ENCODE peak calls at places on chromosomes 12 and 14, in six cellular contexts. R is IMR-90, I is astrocyte, N is kidney, M is endothelial cell of umbilical vein, A is fibroblast of lung. L is an unnamed sample. For H3K4me1 and H3K9me3, the result is how much of the 10 kb centered on the place peaks cover.

GRCh38 chr12:3168775-3169221 is 91.6 kb downstream of the TSPAN9 start:
- DNase-seq in R (peak), I (peak), N (peak), M (no peak), A (peak), L (no peak)

GRCh38 chr14:36503771-36504741 is 16.0 kb downstream of the NKX2-1 start:
- DNase-seq in R (no peak), I (no peak), N (peak), M (no peak), A (no peak), L (peak)

GRCh38 chr14:43894534-43894933 is 612.5 kb downstream of the FSCB start:
- DNase-seq in R (peak), I (no peak), N (no peak), M (no peak), A (peak), L (peak)

GRCh38 chr12:38163442-38163801 is 153.2 kb upstream of the ALG10B start:
- DNase-seq in R (no peak), I (no peak), N (peak), M (no peak), A (no peak), L (no peak)

GRCh38 chr12:112855375-112855774 is 51.4 kb upstream of the OAS1 start:
- DNase-seq in R (no peak), I (no peak), N (no peak), M (no peak), A (no peak), L (peak)

GRCh38 chr12:83092101-83092500 is 405.4 kb downstream of the TMTC2 start:
- DNase-seq in R (no peak), I (no peak), N (no peak), M (no peak), A (no peak), L (peak)

GRCh38 chr14:74401504-74402241 is 24.3 kb downstream of the SYNDIG1L start:
- DNase-seq in R (no peak), I (no peak), N (peak), M (no peak), A (no peak), L (peak)

GRCh38 chr14:87170179-87170578 is 822.8 kb downstream of the GALC start:
- DNase-seq in R (no peak), I (no peak), N (no peak), M (no peak), A (no peak), L (peak)

GRCh38 chr14:58882577-58883018 is 244.8 kb downstream of the DACT1 start:
- DNase-seq in R (peak), I (peak), N (no peak), M (no peak), A (peak), L (no peak)

GRCh38 chr12:92854344-92854743 is 74.8 kb downstream of the EEA1 start:
- DNase-seq in R (no peak), I (no peak), N (no peak), M (no peak), A (no peak), L (no peak)

GRCh38 chr12:110449799-110450497 is at the start of gene ARPC3:
- DNase-seq in R (peak), I (peak), N (peak), M (peak), A (peak), L (peak)
- H3K4me1 ChIP-seq in R (under half), I (under half), N (under half), M (under half), A (under half), L (under half)

DNA sequence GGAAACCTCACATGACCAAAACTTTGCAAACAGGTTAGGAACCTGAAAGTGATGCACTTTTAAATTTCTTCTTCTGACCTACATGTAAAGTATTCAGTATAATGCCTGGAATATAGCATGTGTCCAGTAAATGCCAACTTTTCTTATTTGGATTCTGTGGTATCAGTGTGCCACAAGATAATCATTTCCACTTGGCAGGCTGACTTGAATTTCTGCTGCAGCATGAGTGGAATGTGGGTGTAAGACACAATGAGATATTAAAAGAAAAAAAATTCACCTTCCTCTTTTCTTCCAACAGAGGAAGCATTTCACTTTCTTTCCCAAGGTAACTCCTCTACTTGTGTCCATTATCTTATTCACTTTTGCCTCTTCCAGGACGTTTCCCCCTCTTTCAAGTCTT is 141.9 kb upstream of the PRKD1 start:
- DNase-seq in R (no peak), I (peak), N (no peak), M (no peak), A (no peak), L (no peak)
- H3K9me3 ChIP-seq in R (under half), I (under half), N (under half), M (under half), A (under half), L (under half)

DNA sequence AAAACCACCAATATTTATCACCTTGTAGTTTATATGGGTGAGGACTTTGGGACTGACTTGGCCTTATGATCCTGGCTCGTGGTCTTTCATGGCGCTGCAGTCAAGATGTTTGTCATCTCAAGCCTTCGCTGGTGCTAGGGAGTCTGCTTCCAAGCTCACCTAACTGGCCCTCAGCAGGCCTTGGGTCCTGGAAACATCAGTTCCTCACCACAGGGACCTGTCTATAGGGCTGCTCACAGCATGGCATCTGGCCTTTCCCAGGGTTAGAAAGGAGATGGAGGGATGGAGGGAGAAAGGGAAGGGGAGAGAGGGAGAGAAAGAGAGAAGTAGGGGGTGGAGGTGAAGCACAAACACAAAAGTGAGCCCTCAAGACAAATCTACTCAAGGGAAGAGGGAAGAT is 31.7 kb downstream of the VCPKMT start:
- DNase-seq in R (no peak), I (no peak), N (no peak), M (no peak), A (no peak), L (no peak)
- H3K9ac ChIP-seq in R (no peak), I (no peak), N (no peak), M (no peak), A (no peak), L (no peak)

GRCh38 chr12:8817856-8818255 is 4.6 kb upstream of the A2ML1 start:
- DNase-seq in R (no peak), I (peak), N (no peak), M (no peak), A (no peak), L (no peak)
- H3K4me1 ChIP-seq in R (under half), I (under half), N (under half), M (under half), A (under half), L (under half)

GRCh38 chr12:126428769-126429168 is 1363.5 kb downstream of the AACS start:
- DNase-seq in R (no peak), I (no peak), N (no peak), M (no peak), A (no peak), L (no peak)

GRCh38 chr12:126430921-126431320 is 1365.7 kb downstream of the AACS start:
- DNase-seq in R (no peak), I (no peak), N (no peak), M (no peak), A (no peak), L (no peak)

GRCh38 chr12:126424696-126425095 is 1359.5 kb downstream of the AACS start:
- DNase-seq in R (no peak), I (peak), N (no peak), M (no peak), A (no peak), L (no peak)

DNA sequence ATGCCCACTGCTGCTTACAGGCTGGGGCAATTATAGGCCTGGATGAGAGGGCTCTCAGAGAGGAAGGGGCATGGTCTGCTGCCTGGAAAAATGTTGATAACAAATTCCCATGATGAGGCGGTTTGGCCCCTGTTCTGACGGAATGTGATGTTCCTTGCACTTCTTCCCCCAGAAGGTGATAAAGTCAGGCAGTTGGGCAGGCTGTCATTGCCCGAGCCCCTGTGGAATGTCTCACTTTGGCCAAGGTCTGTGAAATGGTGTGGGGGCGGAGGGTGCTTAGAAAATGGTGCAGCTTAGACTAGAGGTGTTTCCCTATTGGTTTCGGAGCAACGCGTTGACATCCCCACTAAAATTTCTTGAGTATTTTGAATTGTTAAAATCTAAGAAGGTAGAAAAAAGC is 1360.0 kb downstream of the AACS start:
- DNase-seq in R (no peak), I (peak), N (no peak), M (no peak), A (no peak), L (no peak)
- H3K9me3 ChIP-seq in R (under half), I (under half), N (under half), M (under half), A (under half), L (under half)

DNA sequence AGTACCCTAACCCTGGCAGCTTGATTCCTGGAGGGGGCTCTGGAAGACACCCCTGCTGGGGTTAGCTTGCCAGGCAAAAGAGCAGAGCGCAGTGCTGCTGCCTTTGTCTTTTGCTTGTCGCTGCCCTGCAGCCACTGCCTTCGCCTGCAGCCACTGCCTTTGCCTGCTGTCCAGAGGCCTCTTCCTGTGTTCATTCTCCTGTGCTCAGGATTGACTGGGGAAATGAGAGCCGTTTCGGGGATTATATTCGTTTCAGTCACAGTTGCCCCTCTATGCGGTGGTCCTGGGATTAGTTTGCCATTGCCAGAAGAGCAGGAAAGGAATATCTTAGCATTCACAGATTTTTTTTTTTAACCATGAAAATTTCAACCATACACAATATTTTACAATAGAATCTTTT is 34.3 kb downstream of the ZNF664 start:
- DNase-seq in R (no peak), I (no peak), N (no peak), M (no peak), A (no peak), L (peak)
- H3K9ac ChIP-seq in R (no peak), I (no peak), N (no peak), M (no peak), A (no peak), L (no peak)

DNA sequence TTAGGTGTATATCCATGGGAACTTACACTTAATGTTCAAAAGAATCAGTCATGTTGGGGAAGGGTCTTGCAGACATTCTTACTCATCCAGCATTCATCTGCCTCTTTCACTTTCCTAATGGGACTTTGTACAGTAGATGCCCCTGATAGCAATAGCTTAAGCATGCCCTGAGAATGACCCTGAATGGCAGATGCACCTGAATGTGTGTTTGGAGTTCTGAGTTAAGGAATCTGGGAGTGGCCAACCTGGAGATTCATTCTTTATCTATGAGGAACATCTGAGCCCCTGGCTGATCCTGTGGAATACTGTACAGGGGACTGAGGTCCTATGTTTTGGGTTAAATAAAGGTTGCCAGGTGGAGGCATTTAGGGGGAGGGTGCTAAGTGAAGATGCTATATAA is 71.3 kb upstream of the MANSC4 start:
- DNase-seq in R (no peak), I (no peak), N (no peak), M (no peak), A (no peak), L (no peak)
- H3K4me1 ChIP-seq in R (under half), I (under half), N (under half), M (under half), A (under half), L (under half)